ENCODE peak calls at places on chromosome 21, in five cellular contexts. C is RWPE1; P is thoracic aorta; Y is esophagus squamous epithelium; F is CD8-positive, alpha-beta T cell. T is an unnamed sample.

GRCh38 chr21:33964706-33965325 is 49.2 kb upstream of the ATP5PO start:
- DNase-seq in P (no peak), C (no peak), Y (no peak), F (no peak), T (no peak)

GRCh38 chr21:37337831-37338230 is 28.7 kb upstream of the DYRK1A start:
- DNase-seq in F (no peak), Y (no peak), C (no peak), P (no peak), T (no peak)

GRCh38 chr21:28857720-28858119 is 135.0 kb downstream of the LTN1 start:
- DNase-seq in F (no peak), P (no peak), C (no peak), Y (no peak), T (no peak)

GRCh38 chr21:18384771-18385170 is 18.8 kb downstream of the TMPRSS15 start:
- DNase-seq in Y (no peak), F (no peak), C (peak), P (no peak), T (no peak)

GRCh38 chr21:32147041-32147440 is 131.8 kb downstream of the MIS18A start:
- DNase-seq in C (no peak), P (no peak), Y (no peak), F (no peak), T (no peak)

GRCh38 chr21:23016617-23017016 is 2018.4 kb downstream of the NCAM2 start:
- DNase-seq in C (no peak), F (no peak), Y (no peak), P (no peak), T (no peak)

GRCh38 chr21:43903451-43904091 is 38.5 kb downstream of the AGPAT3 start:
- DNase-seq in C (no peak), F (no peak), Y (no peak), P (no peak), T (peak)

GRCh38 chr21:31530364-31530763 is 129.1 kb upstream of the SOD1 start:
- DNase-seq in C (no peak), Y (no peak), P (no peak), F (no peak), T (no peak)

GRCh38 chr21:35023396-35024070 is 25.6 kb downstream of the RUNX1 start:
- DNase-seq in F (no peak), C (no peak), P (no peak), Y (no peak), T (no peak)

GRCh38 chr21:15908187-15908586 is 178.4 kb downstream of the USP25 start:
- DNase-seq in P (no peak), Y (no peak), F (no peak), C (no peak), T (no peak)

GRCh38 chr21:46294647-46295176 is 8.6 kb downstream of the YBEY start:
- DNase-seq in Y (no peak), P (no peak), F (no peak), C (no peak), T (no peak)

GRCh38 chr21:33783580-33783979 is 132.0 kb downstream of the ATP5PO start:
- DNase-seq in P (no peak), Y (no peak), C (no peak), F (no peak), T (no peak)

GRCh38 chr21:21000576-21001175 is 2.5 kb downstream of the NCAM2 start:
- DNase-seq in Y (no peak), F (no peak), P (no peak), C (no peak), T (no peak)

GRCh38 chr21:34205811-34206635 is 132.6 kb downstream of the MRPS6 start:
- DNase-seq in P (no peak), F (no peak), Y (no peak), C (no peak), T (no peak)

GRCh38 chr21:35511298-35512162 is 462.4 kb upstream of the RUNX1 start:
- DNase-seq in C (peak), Y (no peak), P (no peak), F (no peak), T (no peak)

GRCh38 chr21:29490016-29490415 is 191.3 kb downstream of the BACH1 start:
- DNase-seq in P (no peak), C (no peak), F (no peak), Y (no peak), T (no peak)

DNA sequence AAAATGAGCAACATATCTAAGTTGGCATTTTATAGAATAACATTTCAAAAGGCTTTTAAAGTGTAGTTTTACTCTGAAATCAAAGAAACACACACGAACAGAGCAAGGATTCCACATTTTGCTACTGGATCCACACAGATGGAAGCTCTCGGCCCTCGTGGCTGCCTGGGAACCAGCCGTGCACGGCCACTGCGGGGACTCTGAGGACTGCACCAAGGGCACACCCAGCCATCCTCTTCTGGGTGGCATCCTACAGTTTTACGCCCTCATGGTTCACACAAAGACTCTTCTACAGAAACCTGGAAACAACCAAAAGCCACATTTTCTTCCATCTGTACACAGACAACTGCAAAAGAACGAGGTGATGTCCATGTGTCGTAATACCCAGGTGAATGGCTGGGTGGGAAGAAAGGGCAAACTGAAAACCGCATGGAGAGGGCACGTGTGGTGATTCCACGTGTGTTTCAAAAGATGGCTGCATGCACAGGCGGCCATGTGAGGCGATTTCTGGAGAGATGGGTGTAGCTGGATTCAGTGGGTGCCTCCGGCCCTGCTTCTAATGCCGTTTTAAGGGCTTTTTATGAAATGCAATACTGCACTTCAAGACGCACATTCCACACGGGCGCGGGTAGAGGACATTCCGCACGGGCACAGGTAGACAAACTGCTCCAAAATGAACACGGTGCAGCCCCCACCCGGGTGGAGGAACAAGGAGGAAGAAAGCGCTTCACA is 8.1 kb downstream of the POFUT2 start:
- DNase-seq in F (no peak), P (no peak), Y (no peak), C (no peak), T (peak)
- H3K27ac ChIP-seq in F (no peak), P (no peak), Y (no peak), C (no peak), T (no peak)

GRCh38 chr21:39001341-39001740 is 181.9 kb downstream of the PSMG1 start:
- DNase-seq in C (no peak), Y (no peak), P (no peak), F (no peak), T (no peak)
- H3K27ac ChIP-seq in C (peak), Y (no peak), P (no peak), F (no peak), T (no peak)

DNA sequence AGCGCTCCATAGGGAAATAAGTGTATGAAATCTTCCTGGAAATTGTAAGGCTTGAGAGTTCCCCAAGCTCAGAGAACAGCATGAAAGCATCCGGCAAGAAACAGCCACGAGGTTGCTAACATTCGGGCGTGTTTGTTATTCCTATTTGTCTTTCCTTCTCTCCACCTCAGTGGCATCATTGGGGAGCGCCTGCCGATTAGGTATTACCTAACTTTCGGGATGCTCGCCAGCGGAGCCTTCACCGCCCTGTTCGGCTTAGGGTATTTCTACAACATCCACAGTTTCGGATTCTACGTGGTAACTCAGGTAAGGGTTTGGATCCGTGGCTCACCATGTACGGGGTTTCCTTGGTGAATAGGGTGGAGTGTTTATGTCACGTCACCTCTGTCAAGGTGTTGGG is 25.7 kb downstream of the SLC37A1 start:
- DNase-seq in P (no peak), Y (no peak), C (no peak), F (no peak), T (peak)
- H3K27ac ChIP-seq in P (no peak), Y (no peak), C (no peak), F (no peak), T (no peak)

GRCh38 chr21:44911066-44911383 is 9.7 kb downstream of the ITGB2 start:
- DNase-seq in P (no peak), F (no peak), C (no peak), Y (no peak), T (no peak)

GRCh38 chr21:44910229-44911065 is 10.3 kb downstream of the ITGB2 start:
- DNase-seq in C (no peak), P (no peak), F (no peak), Y (no peak), T (no peak)

GRCh38 chr21:44912158-44912473 is 8.6 kb downstream of the ITGB2 start:
- DNase-seq in P (no peak), F (no peak), C (no peak), Y (no peak), T (no peak)

GRCh38 chr21:44909719-44910118 is 11.0 kb downstream of the ITGB2 start:
- DNase-seq in F (no peak), Y (no peak), C (no peak), P (no peak), T (no peak)

GRCh38 chr21:44911384-44912157 is 9.1 kb downstream of the ITGB2 start:
- DNase-seq in F (peak), C (no peak), P (no peak), Y (no peak), T (peak)
- H3K27ac ChIP-seq in F (peak), C (peak), P (no peak), Y (peak), T (peak)

DNA sequence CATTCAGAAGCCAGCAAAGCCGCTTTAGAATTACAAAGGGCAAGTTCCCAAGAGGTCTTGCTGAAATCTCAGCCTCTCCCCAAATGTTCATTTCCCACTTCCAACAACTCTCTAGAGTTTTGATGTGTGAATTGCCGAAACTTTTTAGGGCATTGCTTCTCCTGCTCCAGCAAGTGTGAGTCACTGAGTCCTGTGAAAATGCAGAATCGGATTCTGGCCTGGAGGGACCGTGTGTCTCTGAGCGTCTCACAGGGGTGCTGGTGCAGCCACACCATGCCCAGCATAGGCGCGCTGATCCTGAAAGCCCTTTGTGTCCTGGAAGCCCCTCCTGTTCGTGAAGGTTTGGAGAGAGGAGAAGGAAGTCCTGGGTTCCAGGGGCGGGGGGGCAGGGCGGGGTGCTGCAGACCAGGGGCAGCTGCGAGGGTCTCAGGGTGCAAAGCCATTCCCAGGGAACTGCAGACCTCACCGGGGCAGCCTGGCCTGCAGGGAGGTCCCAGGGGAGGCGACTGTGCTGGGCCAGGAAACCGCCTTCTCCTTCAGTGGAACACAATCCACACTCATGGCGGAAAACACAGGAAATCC is 43.7 kb upstream of the ADARB1 start:
- DNase-seq in C (no peak), P (no peak), F (no peak), Y (no peak), T (peak)
- H3K27ac ChIP-seq in C (no peak), P (peak), F (no peak), Y (peak), T (peak)